ENCODE peak calls at places on chromosomes 3 and 15, in ten cellular contexts. I, Z, C, G, R, D, N, W, A and F are unnamed samples.

GRCh38 chr3:117168896-117169295 is 459.3 kb downstream of the TUSC7 start:
- DNase-seq in A (no peak), D (no peak), I (no peak), C (no peak), Z (no peak), W (no peak), R (no peak), N (no peak), G (no peak), F (no peak)

GRCh38 chr15:66706225-66706732 is 4.2 kb downstream of the SMAD6 start:
- DNase-seq in N (no peak), I (no peak), G (no peak), Z (no peak), D (peak), W (no peak), A (no peak), R (no peak), C (no peak), F (no peak)

GRCh38 chr3:171028025-171028778 is 1.7 kb upstream of the SLC2A2 start:
- DNase-seq in W (no peak), C (peak), Z (peak), A (peak), D (peak), G (peak), I (peak), R (peak), N (no peak), F (no peak)

GRCh38 chr15:64349375-64349774 is 6.6 kb downstream of the CSNK1G1 start:
- DNase-seq in C (no peak), I (no peak), Z (no peak), G (no peak), W (no peak), D (no peak), N (no peak), A (no peak), R (no peak), F (no peak)

GRCh38 chr15:98648654-98649537 is 557 bp downstream of the IGF1R start:
- DNase-seq in A (peak), Z (peak), W (peak), R (peak), N (no peak), G (peak), C (no peak), D (peak), I (no peak), F (peak)

GRCh38 chr3:8233938-8234337 is 267.7 kb upstream of the LMCD1 start:
- DNase-seq in R (no peak), G (no peak), Z (no peak), W (no peak), I (no peak), C (no peak), D (no peak), N (no peak), A (no peak), F (no peak)

GRCh38 chr15:76492538-76492937 is 156.0 kb downstream of the ISL2 start:
- DNase-seq in I (no peak), W (no peak), N (no peak), R (no peak), C (no peak), G (no peak), A (no peak), Z (no peak), D (no peak), F (no peak)

GRCh38 chr15:50740955-50741354 is 24.6 kb downstream of the SPPL2A start:
- DNase-seq in G (no peak), C (no peak), N (no peak), I (no peak), Z (no peak), W (no peak), D (no peak), A (no peak), R (no peak), F (no peak)

GRCh38 chr3:181805703-181806102 is 94.0 kb downstream of the SOX2 start:
- DNase-seq in N (no peak), A (no peak), D (no peak), Z (no peak), C (no peak), G (no peak), W (no peak), I (no peak), R (no peak), F (no peak)

GRCh38 chr3:151660890-151661289 is 72.8 kb upstream of the AADACL2 start:
- DNase-seq in Z (no peak), W (no peak), N (no peak), G (no peak), C (no peak), A (no peak), R (no peak), I (no peak), D (no peak), F (no peak)
- TF ChIP-seq CTCF in Z (no peak), W (peak), N (no peak), G (no peak), C (no peak), A (peak), R (peak), I (peak), D (no peak), F (no peak)

DNA sequence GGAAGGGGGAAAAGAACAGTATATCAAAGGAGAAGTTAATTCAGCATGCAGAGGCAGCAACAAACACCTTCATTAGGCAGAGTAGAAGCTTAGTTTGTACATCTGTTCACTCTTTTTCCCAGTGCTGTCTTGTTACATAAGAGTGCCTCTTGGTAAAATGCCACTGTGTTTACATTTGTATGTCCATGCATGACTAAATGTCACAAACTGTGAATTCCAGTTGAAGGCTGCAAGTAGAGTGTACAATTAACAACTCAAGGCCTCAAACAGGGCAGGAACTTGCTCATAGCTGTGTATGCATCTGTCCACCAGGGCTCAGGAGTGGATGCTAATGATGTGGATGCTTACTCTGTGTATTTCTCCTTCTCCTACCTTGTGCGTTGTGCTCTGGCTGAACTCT is 214.2 kb upstream of the TPM1 start:
- DNase-seq in D (no peak), Z (no peak), C (peak), W (no peak), A (no peak), G (no peak), I (no peak), N (no peak), R (no peak), F (no peak)
- TF ChIP-seq CTCF in D (no peak), Z (no peak), C (peak), W (no peak), A (no peak), G (no peak), I (no peak), N (no peak), R (no peak), F (no peak)

DNA sequence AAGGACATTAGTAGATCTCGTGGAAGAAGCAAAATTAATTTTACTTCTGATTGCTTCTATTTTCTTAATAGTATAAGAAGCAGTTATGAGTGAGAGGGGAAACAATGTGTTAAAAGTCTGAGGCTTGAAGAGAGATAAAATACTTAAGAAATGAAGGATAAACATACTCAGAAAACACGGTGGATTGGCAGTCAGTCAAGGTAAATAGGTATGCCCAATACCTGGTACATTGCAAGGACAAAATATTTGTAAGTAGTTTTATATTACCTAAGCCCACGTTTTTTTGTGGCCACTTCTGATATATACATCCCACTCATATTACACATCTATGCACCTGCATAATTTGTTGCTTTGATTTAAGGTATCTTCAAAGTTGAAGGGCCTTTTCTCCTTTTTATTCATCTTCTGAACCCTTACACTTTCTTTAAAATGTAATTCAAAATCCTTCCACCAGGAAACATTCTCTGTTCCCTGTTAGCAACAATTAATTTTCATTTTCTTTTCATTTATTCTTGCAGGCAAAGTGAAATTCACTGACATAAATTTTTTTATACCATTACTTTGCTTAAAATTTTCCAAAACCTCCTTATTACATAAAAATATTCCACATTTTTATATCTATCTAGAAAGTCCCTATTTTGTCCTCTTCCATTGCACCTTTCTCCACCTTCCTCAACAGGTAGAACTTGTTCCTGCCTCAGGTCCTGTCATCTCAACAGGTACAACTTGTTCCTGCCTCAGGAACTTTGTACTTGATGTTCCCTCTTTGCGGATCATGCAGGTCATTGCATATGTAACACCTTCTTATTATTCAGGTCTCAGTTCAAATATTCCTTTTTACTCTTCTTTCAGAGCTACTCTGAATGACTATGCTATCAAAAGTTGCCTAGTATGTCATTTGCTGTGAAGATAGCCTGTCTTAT is 755.7 kb upstream of the ALCAM start:
- DNase-seq in G (no peak), C (no peak), Z (no peak), A (no peak), N (no peak), D (no peak), W (no peak), I (no peak), R (no peak), F (no peak)
- TF ChIP-seq CTCF in G (no peak), C (no peak), Z (no peak), A (peak), N (no peak), D (no peak), W (no peak), I (no peak), R (no peak), F (no peak)

GRCh38 chr15:100998630-100999029 is 79.5 kb downstream of the LRRK1 start:
- DNase-seq in C (no peak), W (no peak), I (no peak), A (no peak), N (no peak), Z (no peak), G (no peak), D (no peak), R (no peak), F (no peak)
- TF ChIP-seq CTCF in C (no peak), W (no peak), I (no peak), A (no peak), N (no peak), Z (no peak), G (no peak), D (no peak), R (no peak), F (no peak)